ENCODE peak calls at places on chromosome 18, in ten cellular contexts. O, X, D, B, E, W, A, Z, C and M are unnamed samples. For H3K4me1 and H3K9me3, the result is how much of the 10 kb centered on the place peaks cover.

GRCh38 chr18:24731158-24731557 is 270.7 kb downstream of the HRH4 start:
- DNase-seq in D (no peak), Z (no peak), C (no peak), B (no peak), O (no peak), A (no peak), X (no peak), E (no peak), W (no peak), M (no peak)

GRCh38 chr18:13566941-13567762 is 159.2 kb downstream of the FAM210A start:
- DNase-seq in C (peak), Z (no peak), E (peak), D (peak), W (peak), X (peak), A (peak), O (no peak), B (no peak), M (no peak)

GRCh38 chr18:37254256-37254880 is 311.2 kb downstream of the CELF4 start:
- DNase-seq in D (peak), B (no peak), O (peak), W (no peak), E (no peak), Z (no peak), A (no peak), C (no peak), X (peak), M (no peak)

GRCh38 chr18:48455555-48456478 is 46.6 kb upstream of the ZBTB7C start:
- DNase-seq in O (no peak), X (peak), B (peak), D (no peak), Z (no peak), A (no peak), W (no peak), E (no peak), C (no peak), M (peak)

GRCh38 chr18:61955644-61956043 is 62.8 kb upstream of the RNF152 start:
- DNase-seq in D (no peak), O (no peak), E (peak), B (no peak), W (no peak), C (no peak), X (no peak), Z (no peak), A (no peak), M (no peak)

GRCh38 chr18:13216732-13217465 is 1.7 kb upstream of the LDLRAD4 start:
- DNase-seq in O (peak), E (no peak), W (no peak), D (no peak), X (peak), B (no peak), C (peak), A (peak), Z (no peak), M (peak)

GRCh38 chr18:58541137-58541788 is 87.6 kb downstream of the ALPK2 start:
- DNase-seq in B (peak), A (no peak), D (no peak), C (no peak), E (no peak), W (no peak), Z (peak), X (no peak), O (no peak), M (no peak)

GRCh38 chr18:27921904-27922541 is 254.9 kb downstream of the CDH2 start:
- DNase-seq in Z (peak), O (no peak), W (no peak), C (no peak), D (no peak), X (no peak), E (no peak), B (peak), A (no peak), M (no peak)

GRCh38 chr18:48803518-48803917 is 147.2 kb downstream of the SMAD7 start:
- DNase-seq in Z (no peak), W (no peak), D (peak), X (peak), O (peak), E (no peak), A (peak), C (no peak), B (no peak), M (no peak)

GRCh38 chr18:52750995-52751394 is 411.0 kb downstream of the DCC start:
- DNase-seq in D (no peak), X (no peak), B (no peak), W (no peak), E (no peak), C (no peak), A (no peak), Z (no peak), O (no peak), M (no peak)

GRCh38 chr18:6959110-6959509 is 158.5 kb downstream of the LAMA1 start:
- DNase-seq in Z (no peak), O (no peak), W (no peak), A (no peak), E (no peak), D (no peak), B (no peak), C (no peak), X (no peak), M (no peak)

GRCh38 chr18:48391863-48392262 is 17.3 kb downstream of the ZBTB7C start:
- DNase-seq in A (peak), W (no peak), X (peak), O (peak), C (peak), D (no peak), Z (no peak), B (no peak), E (no peak), M (no peak)

GRCh38 chr18:76922107-76922506 is 99.8 kb downstream of the ZNF236 start:
- DNase-seq in B (peak), D (peak), W (no peak), C (peak), A (no peak), X (peak), E (peak), O (peak), Z (peak), M (no peak)

GRCh38 chr18:54254265-54254758 is 15.0 kb upstream of the POLI start:
- DNase-seq in B (peak), E (no peak), Z (no peak), X (no peak), O (no peak), D (no peak), C (no peak), A (no peak), W (no peak), M (no peak)

GRCh38 chr18:13915973-13916372 is 637 bp upstream of the MC2R start:
- DNase-seq in C (no peak), A (peak), B (peak), D (no peak), X (no peak), E (no peak), O (no peak), Z (no peak), W (no peak), M (no peak)

GRCh38 chr18:52340466-52341378 is 725 bp downstream of the DCC start:
- DNase-seq in X (no peak), Z (no peak), C (no peak), O (no peak), W (no peak), D (no peak), B (no peak), A (no peak), E (no peak), M (no peak)

GRCh38 chr18:36812686-36813085 is 16.1 kb downstream of the TPGS2 start:
- DNase-seq in C (no peak), W (no peak), E (no peak), O (no peak), X (no peak), D (no peak), Z (no peak), B (peak), A (no peak), M (no peak)

GRCh38 chr18:13804305-13804704 is 19.6 kb upstream of the MC5R start:
- DNase-seq in B (no peak), A (no peak), X (no peak), Z (no peak), C (no peak), O (no peak), E (peak), W (no peak), D (no peak), M (no peak)

GRCh38 chr18:48374423-48375149 is 34.6 kb downstream of the ZBTB7C start:
- DNase-seq in C (no peak), D (no peak), B (peak), E (no peak), A (no peak), W (no peak), Z (no peak), X (no peak), O (no peak), M (no peak)

GRCh38 chr18:69401475-69402218 is 959 bp downstream of the DOK6 start:
- DNase-seq in Z (no peak), W (no peak), A (no peak), C (peak), E (no peak), B (peak), O (no peak), D (no peak), X (peak), M (no peak)

GRCh38 chr18:34957119-34957863 is 83.9 kb upstream of the MAPRE2 start:
- DNase-seq in Z (no peak), O (no peak), C (no peak), B (peak), X (no peak), A (no peak), W (no peak), D (no peak), E (no peak), M (no peak)

GRCh38 chr18:1361931-1362330 is 457.3 kb downstream of the ADCYAP1 start:
- DNase-seq in B (no peak), C (no peak), W (no peak), X (no peak), E (no peak), D (no peak), Z (no peak), O (no peak), A (no peak), M (no peak)

GRCh38 chr18:45588284-45588683 is 27.0 kb upstream of the SLC14A2 start:
- DNase-seq in E (no peak), A (no peak), W (no peak), B (peak), D (no peak), O (no peak), X (peak), C (no peak), Z (no peak), M (no peak)

GRCh38 chr18:23458830-23459529 is 5.9 kb downstream of the RIOK3 start:
- DNase-seq in A (no peak), C (no peak), O (no peak), E (no peak), B (peak), D (no peak), X (no peak), W (no peak), Z (no peak), M (no peak)

GRCh38 chr18:23177433-23178072 is 42.3 kb downstream of the CABLES1 start:
- DNase-seq in Z (no peak), O (no peak), W (no peak), X (no peak), C (no peak), B (no peak), A (no peak), D (no peak), E (no peak), M (no peak)

GRCh38 chr18:42525905-42526304 is 570.9 kb downstream of the PIK3C3 start:
- DNase-seq in D (no peak), W (no peak), A (no peak), O (peak), E (no peak), X (no peak), B (no peak), C (no peak), Z (no peak), M (peak)

GRCh38 chr18:61464551-61465102 is 131.4 kb downstream of the CDH20 start:
- DNase-seq in O (no peak), E (no peak), D (no peak), A (no peak), Z (no peak), X (no peak), W (no peak), B (no peak), C (no peak), M (no peak)

GRCh38 chr18:32998285-32998684 is 225.5 kb upstream of the KLHL14 start:
- DNase-seq in C (no peak), E (no peak), Z (no peak), W (no peak), B (no peak), A (no peak), D (no peak), X (no peak), O (no peak), M (no peak)

GRCh38 chr18:6376433-6377229 is 38.1 kb downstream of the L3MBTL4 start:
- DNase-seq in X (no peak), B (no peak), W (no peak), D (no peak), A (no peak), E (no peak), O (no peak), C (no peak), Z (no peak), M (no peak)

GRCh38 chr18:5970032-5970431 is 74.7 kb upstream of the TMEM200C start:
- DNase-seq in A (no peak), Z (no peak), E (no peak), O (no peak), C (no peak), B (no peak), D (no peak), W (no peak), X (no peak), M (no peak)

DNA sequence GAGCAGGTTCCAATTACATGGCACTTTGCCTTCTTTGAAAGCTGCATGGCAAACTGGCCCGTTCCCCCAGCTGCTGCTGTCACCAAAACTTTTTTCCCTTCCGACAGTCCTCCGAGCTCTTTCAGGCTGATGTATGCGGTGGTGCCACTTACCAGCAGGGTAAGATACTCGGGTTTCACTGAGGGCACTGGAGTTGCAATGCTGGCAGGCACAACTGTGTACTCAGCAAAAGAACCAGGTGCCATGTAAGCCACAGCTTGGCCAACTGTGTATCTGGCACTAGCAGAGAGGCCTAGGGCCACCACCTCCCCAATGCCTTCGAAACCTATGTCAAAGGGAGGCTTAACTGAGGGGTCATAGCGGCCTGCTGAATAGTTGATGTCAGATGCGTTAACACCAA is 7.0 kb downstream of the PTGR3 start:
- DNase-seq in O (peak), X (no peak), A (no peak), C (no peak), Z (no peak), D (no peak), E (no peak), W (no peak), B (no peak), M (no peak)
- H3K4me1 ChIP-seq in O (under half), X (under half), A (half or more), C (half or more), Z (under half), D (under half), E (under half), W (under half), B (under half), M (under half)

GRCh38 chr18:79736230-79736629 is 56.6 kb downstream of the CTDP1 start:
- DNase-seq in C (no peak), W (peak), Z (no peak), A (peak), D (peak), B (no peak), X (no peak), E (no peak), O (no peak), M (no peak)
- H3K9me3 ChIP-seq in C (under half), W (half or more), Z (under half), A (under half), D (under half), B (under half), X (under half), E (under half), O (under half), M (under half)

GRCh38 chr18:59701272-59701671 is 4.0 kb upstream of the CCBE1 start:
- DNase-seq in W (no peak), Z (no peak), X (no peak), E (no peak), C (no peak), D (no peak), B (no peak), A (no peak), O (no peak), M (no peak)
- H3K4me1 ChIP-seq in W (under half), Z (under half), X (under half), E (under half), C (under half), D (under half), B (under half), A (under half), O (under half), M (under half)

DNA sequence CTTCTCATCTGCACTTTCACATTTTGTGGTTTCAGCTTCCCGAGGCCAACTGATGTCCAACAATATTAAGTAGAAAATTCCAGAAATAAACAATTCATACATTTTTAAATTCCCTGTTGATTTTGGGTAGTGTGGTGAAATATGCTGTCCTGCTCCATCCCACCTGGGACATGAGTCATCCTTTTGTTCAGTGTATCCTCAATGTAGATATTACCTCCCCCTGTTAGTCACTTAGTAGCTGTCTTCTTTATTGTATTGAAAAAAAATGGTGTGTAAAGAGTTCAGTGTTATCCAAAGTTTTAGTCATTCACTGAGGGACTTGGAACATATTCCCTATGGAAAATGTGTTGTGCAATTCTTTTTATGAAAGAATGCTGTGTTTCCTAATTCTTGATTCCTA is 348.1 kb downstream of the SOCS6 start:
- DNase-seq in W (no peak), C (no peak), B (peak), A (no peak), Z (no peak), E (no peak), D (no peak), X (no peak), O (no peak), M (no peak)
- H3K9me3 ChIP-seq in W (under half), C (under half), B (under half), A (under half), Z (under half), E (under half), D (under half), X (under half), O (under half), M (under half)

GRCh38 chr18:10406172-10406663 is 48.2 kb upstream of the APCDD1 start:
- DNase-seq in O (peak), E (no peak), Z (peak), D (no peak), W (no peak), X (no peak), C (no peak), A (no peak), B (no peak), M (no peak)
- H3K4me1 ChIP-seq in O (under half), E (under half), Z (under half), D (under half), W (under half), X (under half), C (under half), A (under half), B (under half), M (under half)

GRCh38 chr18:4063545-4063944 is 391.6 kb downstream of the DLGAP1 start:
- DNase-seq in A (no peak), Z (no peak), O (no peak), E (no peak), B (no peak), X (no peak), W (no peak), D (no peak), C (no peak), M (no peak)
- H3K9me3 ChIP-seq in A (under half), Z (under half), O (under half), E (under half), B (under half), X (under half), W (under half), D (half or more), C (under half), M (under half)